ENCODE peak calls at places on chromosomes 12 and 14, in seven cellular contexts. T, X, I, W, V, U and A are unnamed samples.
A peak's percentile ranks its signal among the peaks of the same experiment; 100 is the strongest.

GRCh38 chr14:67665886-67666285 is 8.5 kb downstream of the VTI1B start:
- DNase-seq in T (no peak), X (no peak), I (peak; percentile 16), W (no peak), V (no peak), U (peak; percentile 38), A (no peak)

GRCh38 chr14:56490379-56490778 is 89.2 kb upstream of the TMEM260 start:
- DNase-seq in T (no peak), X (peak; percentile 58), I (peak; percentile 37), W (no peak), V (no peak), U (no peak), A (peak; percentile 10)

GRCh38 chr14:104115131-104115600 is 23.2 kb upstream of the KIF26A start:
- DNase-seq in T (no peak), X (no peak), I (no peak), W (peak; percentile 70), V (no peak), U (no peak), A (no peak)

GRCh38 chr14:36666416-36667206 is 5.0 kb downstream of the PAX9 start:
- DNase-seq in T (no peak), X (no peak), I (no peak), W (no peak), V (no peak), U (no peak), A (no peak)

GRCh38 chr12:71755146-71755892 is 656 bp downstream of the RAB21 start:
- DNase-seq in T (peak; percentile 24), X (no peak), I (peak; percentile 57), W (no peak), V (peak; percentile 52), U (no peak), A (peak; percentile 25)

GRCh38 chr12:121288158-121288848 is 8.2 kb downstream of the CAMKK2 start:
- DNase-seq in T (no peak), X (no peak), I (no peak), W (no peak), V (no peak), U (no peak), A (no peak)

GRCh38 chr14:83372271-83372670 is 1838.6 kb upstream of the SEL1L start:
- DNase-seq in T (no peak), X (no peak), I (no peak), W (no peak), V (no peak), U (no peak), A (no peak)

GRCh38 chr12:132954471-132955048 is 1.5 kb downstream of the ZNF605 start:
- DNase-seq in T (no peak), X (no peak), I (no peak), W (no peak), V (no peak), U (no peak), A (no peak)

GRCh38 chr14:60171690-60172089 is 6.5 kb upstream of the DHRS7 start:
- DNase-seq in T (no peak), X (no peak), I (no peak), W (no peak), V (no peak), U (no peak), A (no peak)

GRCh38 chr12:56955631-56956256 is 1.7 kb downstream of the RDH16 start:
- DNase-seq in T (no peak), X (no peak), I (peak; percentile 25), W (no peak), V (no peak), U (no peak), A (peak; percentile 34)

GRCh38 chr12:9796346-9796745 is 30.9 kb upstream of the KLRF1 start:
- DNase-seq in T (no peak), X (no peak), I (no peak), W (no peak), V (no peak), U (no peak), A (no peak)

GRCh38 chr14:80152166-80152565 is 59.1 kb downstream of the DIO2 start:
- DNase-seq in T (no peak), X (no peak), I (no peak), W (no peak), V (no peak), U (no peak), A (no peak)

GRCh38 chr14:93032301-93032929 is 83.3 kb downstream of the ITPK1 start:
- DNase-seq in T (no peak), X (no peak), I (no peak), W (no peak), V (no peak), U (no peak), A (peak; percentile 58)